ENCODE peak calls at places on chromosomes 1 and 21, in five cellular contexts. One of them, this sample, is unnamed.

GRCh38 chr1:33966346-33967141 is 102.7 kb downstream of the HMGB4 start:
- DNase-seq in heart left ventricle: no peak
- DNase-seq in body of pancreas: peak; percentile 66
- DNase-seq in prostate gland: no peak
- DNase-seq in esophagus squamous epithelium: no peak
- DNase-seq in this sample: no peak

GRCh38 chr1:182615468-182616129 is 11.4 kb upstream of the RGS16 start:
- DNase-seq in esophagus squamous epithelium: no peak
- DNase-seq in heart left ventricle: peak; percentile 70
- DNase-seq in body of pancreas: no peak
- DNase-seq in prostate gland: no peak
- DNase-seq in this sample: no peak

GRCh38 chr1:228410015-228410414 is 3.4 kb upstream of the TRIM11 start:
- DNase-seq in prostate gland: no peak
- DNase-seq in body of pancreas: no peak
- DNase-seq in esophagus squamous epithelium: no peak
- DNase-seq in heart left ventricle: no peak
- DNase-seq in this sample: no peak

GRCh38 chr1:167922023-167922422 is 8.1 kb upstream of the ADCY10 start:
- DNase-seq in prostate gland: no peak
- DNase-seq in esophagus squamous epithelium: no peak
- DNase-seq in body of pancreas: no peak
- DNase-seq in heart left ventricle: no peak
- DNase-seq in this sample: no peak

GRCh38 chr1:37391181-37391949 is 83.0 kb upstream of the ZC3H12A start:
- DNase-seq in heart left ventricle: no peak
- DNase-seq in esophagus squamous epithelium: no peak
- DNase-seq in prostate gland: no peak
- DNase-seq in body of pancreas: no peak
- DNase-seq in this sample: no peak

GRCh38 chr1:160580208-160580812 is 1.0 kb upstream of the CD84 start:
- DNase-seq in body of pancreas: no peak
- DNase-seq in prostate gland: no peak
- DNase-seq in heart left ventricle: no peak
- DNase-seq in esophagus squamous epithelium: no peak
- DNase-seq in this sample: no peak

GRCh38 chr1:1118011-1118892 is 2.4 kb upstream of the C1orf159 start:
- DNase-seq in esophagus squamous epithelium: no peak
- DNase-seq in heart left ventricle: no peak
- DNase-seq in body of pancreas: no peak
- DNase-seq in prostate gland: no peak
- DNase-seq in this sample: no peak

GRCh38 chr1:68454534-68454933 is 4.8 kb upstream of the RPE65 start:
- DNase-seq in body of pancreas: no peak
- DNase-seq in prostate gland: no peak
- DNase-seq in heart left ventricle: no peak
- DNase-seq in esophagus squamous epithelium: no peak
- DNase-seq in this sample: no peak

GRCh38 chr21:32520885-32521735 is 64.2 kb downstream of the TCP10L start:
- DNase-seq in prostate gland: peak; percentile 65
- DNase-seq in body of pancreas: peak; percentile 78
- DNase-seq in heart left ventricle: peak; percentile 93
- DNase-seq in esophagus squamous epithelium: no peak
- DNase-seq in this sample: no peak

GRCh38 chr1:29197590-29197924 is 15.9 kb upstream of the SRSF4 start:
- DNase-seq in esophagus squamous epithelium: no peak
- DNase-seq in heart left ventricle: no peak
- DNase-seq in body of pancreas: peak; percentile 27
- DNase-seq in prostate gland: peak; percentile 10
- DNase-seq in this sample: no peak
- H3K27me3 ChIP-seq in esophagus squamous epithelium: no peaks in the 10 kb centered on the region
- H3K27me3 ChIP-seq in heart left ventricle: no peaks in the 10 kb centered on the region
- H3K27me3 ChIP-seq in body of pancreas: no peaks in the 10 kb centered on the region
- H3K27me3 ChIP-seq in prostate gland: no peaks in the 10 kb centered on the region
- H3K27me3 ChIP-seq in this sample: no peaks in the 10 kb centered on the region

GRCh38 chr1:223713546-223714420 is 1.4 kb downstream of the CAPN2 start:
- DNase-seq in prostate gland: no peak
- DNase-seq in heart left ventricle: no peak
- DNase-seq in body of pancreas: no peak
- DNase-seq in esophagus squamous epithelium: no peak
- DNase-seq in this sample: no peak

GRCh38 chr1:223714421-223714724 is 2.0 kb downstream of the CAPN2 start:
- DNase-seq in prostate gland: no peak
- DNase-seq in body of pancreas: no peak
- DNase-seq in heart left ventricle: no peak
- DNase-seq in esophagus squamous epithelium: no peak
- DNase-seq in this sample: no peak

GRCh38 chr1:223716302-223716862 is 4.0 kb downstream of the CAPN2 start:
- DNase-seq in esophagus squamous epithelium: no peak
- DNase-seq in body of pancreas: no peak
- DNase-seq in prostate gland: no peak
- DNase-seq in heart left ventricle: no peak
- DNase-seq in this sample: no peak

GRCh38 chr1:223715710-223716103 is 3.4 kb downstream of the CAPN2 start:
- DNase-seq in prostate gland: no peak
- DNase-seq in esophagus squamous epithelium: no peak
- DNase-seq in heart left ventricle: no peak
- DNase-seq in body of pancreas: no peak
- DNase-seq in this sample: no peak

DNA sequence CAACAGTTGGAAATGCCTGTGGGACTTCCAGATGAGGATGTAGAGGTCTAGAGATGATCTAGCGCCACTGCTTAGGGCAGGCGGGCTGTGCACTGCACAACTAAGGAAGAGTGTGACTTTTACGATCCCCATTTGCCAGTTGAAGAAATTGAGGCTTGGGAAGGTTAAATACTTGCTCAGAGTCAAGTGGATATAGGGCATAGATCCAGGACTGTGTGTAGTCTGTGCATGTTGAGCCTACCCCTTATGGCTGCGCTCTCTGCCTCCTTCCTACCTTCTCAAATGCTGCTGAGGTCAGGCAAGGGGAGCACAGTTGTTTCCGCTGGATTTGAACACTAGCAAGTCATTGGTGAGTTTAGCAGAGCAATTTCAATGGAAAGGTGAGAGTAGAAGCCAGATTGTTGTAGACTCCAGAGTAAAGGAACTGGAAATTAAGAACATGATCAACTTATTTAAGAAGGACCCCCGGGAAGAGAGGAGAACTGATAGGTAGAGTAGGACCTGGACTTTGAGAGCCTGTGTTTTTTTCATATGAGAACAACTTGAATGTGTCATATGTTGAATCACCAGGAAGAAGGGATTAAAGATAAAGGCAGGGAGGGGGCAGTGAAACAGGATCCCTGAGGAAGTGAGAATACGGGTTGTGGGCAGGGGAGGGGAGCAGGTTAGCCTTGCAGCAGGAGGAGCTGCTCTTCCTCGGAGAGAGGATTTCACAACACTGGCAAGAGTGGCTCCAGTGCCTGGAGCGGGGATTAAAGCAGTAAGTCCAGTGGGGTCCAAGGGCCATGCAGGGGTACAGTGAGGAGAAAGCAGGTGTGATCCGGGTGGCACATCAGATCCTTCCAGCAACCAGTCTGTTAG is 2.7 kb downstream of the CAPN2 start:
- DNase-seq in body of pancreas: no peak
- DNase-seq in prostate gland: peak; percentile 50
- DNase-seq in heart left ventricle: no peak
- DNase-seq in esophagus squamous epithelium: no peak
- DNase-seq in this sample: no peak
- H3K4me3 ChIP-seq in body of pancreas: no peak overlapping the region
- H3K4me3 ChIP-seq in prostate gland: no peak overlapping the region
- H3K4me3 ChIP-seq in heart left ventricle: peak overlapping the region; percentile 92
- H3K4me3 ChIP-seq in esophagus squamous epithelium: peak overlapping the region; percentile 26
- H3K4me3 ChIP-seq in this sample: peak overlapping the region; percentile 23

DNA sequence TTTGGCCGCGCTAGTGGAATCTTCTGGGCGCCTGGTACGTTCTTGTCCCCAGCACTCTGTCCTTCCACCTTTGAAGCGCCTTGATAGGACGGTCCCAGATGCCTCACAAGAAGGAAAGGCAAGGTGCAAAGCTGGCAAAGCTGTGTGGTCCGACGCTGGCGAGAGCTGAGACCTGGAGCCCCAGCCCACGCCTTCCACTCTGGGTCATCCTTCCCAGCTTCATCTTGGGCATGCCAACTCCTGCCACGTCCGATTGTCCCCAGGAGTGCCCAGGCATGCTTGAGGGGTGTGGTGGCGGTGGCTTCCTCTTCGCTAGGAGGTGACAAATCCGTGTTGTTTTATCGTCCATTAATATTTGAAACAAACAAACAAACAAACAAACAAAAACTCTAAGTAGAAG is 123.9 kb upstream of the DPYD start:
- DNase-seq in heart left ventricle: no peak
- DNase-seq in prostate gland: no peak
- DNase-seq in body of pancreas: no peak
- DNase-seq in esophagus squamous epithelium: no peak
- DNase-seq in this sample: no peak
- H3K27me3 ChIP-seq in heart left ventricle: peaks cover 49% of the 10 kb centered on the region
- H3K27me3 ChIP-seq in prostate gland: peaks cover 25% of the 10 kb centered on the region
- H3K27me3 ChIP-seq in body of pancreas: peaks cover 30% of the 10 kb centered on the region
- H3K27me3 ChIP-seq in esophagus squamous epithelium: peaks cover 26% of the 10 kb centered on the region
- H3K27me3 ChIP-seq in this sample: peaks cover 26% of the 10 kb centered on the region

DNA sequence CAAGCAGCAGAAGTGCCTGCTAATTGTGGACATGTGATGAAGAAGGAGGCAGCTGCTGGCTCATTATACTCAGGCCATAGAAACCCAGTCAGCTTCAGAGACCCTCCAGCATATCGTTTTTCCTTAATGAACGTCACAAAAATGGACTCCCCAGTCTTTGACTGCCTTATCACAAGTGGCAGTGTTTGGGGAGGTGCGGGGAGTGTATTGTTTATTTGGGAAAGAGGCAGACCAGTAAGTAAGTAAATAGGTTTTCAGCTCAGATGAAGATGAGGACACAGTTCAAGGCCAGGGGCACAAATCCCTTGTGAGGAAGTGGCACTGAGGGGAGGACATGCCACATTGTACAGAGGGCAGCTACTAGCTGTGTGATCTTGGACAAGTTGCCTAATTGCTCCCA is 43.5 kb upstream of the NRDC start:
- DNase-seq in prostate gland: no peak
- DNase-seq in body of pancreas: no peak
- DNase-seq in esophagus squamous epithelium: no peak
- DNase-seq in heart left ventricle: no peak
- DNase-seq in this sample: no peak
- H3K4me3 ChIP-seq in prostate gland: no peak overlapping the region
- H3K4me3 ChIP-seq in body of pancreas: no peak overlapping the region
- H3K4me3 ChIP-seq in esophagus squamous epithelium: no peak overlapping the region
- H3K4me3 ChIP-seq in heart left ventricle: no peak overlapping the region
- H3K4me3 ChIP-seq in this sample: no peak overlapping the region

GRCh38 chr1:18643154-18644012 is 12.7 kb downstream of the PAX7 start:
- DNase-seq in esophagus squamous epithelium: no peak
- DNase-seq in heart left ventricle: no peak
- DNase-seq in prostate gland: no peak
- DNase-seq in body of pancreas: no peak
- DNase-seq in this sample: no peak
- H3K27me3 ChIP-seq in esophagus squamous epithelium: peaks cover 74% of the 10 kb centered on the region
- H3K27me3 ChIP-seq in heart left ventricle: peaks cover 96% of the 10 kb centered on the region
- H3K27me3 ChIP-seq in prostate gland: peaks cover 83% of the 10 kb centered on the region
- H3K27me3 ChIP-seq in body of pancreas: peaks cover 44% of the 10 kb centered on the region
- H3K27me3 ChIP-seq in this sample: peaks cover 93% of the 10 kb centered on the region

GRCh38 chr1:209584186-209584776 is 767 bp downstream of the CAMK1G start:
- DNase-seq in prostate gland: no peak
- DNase-seq in body of pancreas: no peak
- DNase-seq in heart left ventricle: no peak
- DNase-seq in esophagus squamous epithelium: no peak
- DNase-seq in this sample: no peak
- H3K4me3 ChIP-seq in prostate gland: peak overlapping the region; percentile 8
- H3K4me3 ChIP-seq in body of pancreas: no peak overlapping the region
- H3K4me3 ChIP-seq in heart left ventricle: no peak overlapping the region
- H3K4me3 ChIP-seq in esophagus squamous epithelium: no peak overlapping the region
- H3K4me3 ChIP-seq in this sample: peak overlapping the region; percentile 24

GRCh38 chr1:31567956-31568570 is 8.3 kb upstream of the TINAGL1 start:
- DNase-seq in body of pancreas: no peak
- DNase-seq in heart left ventricle: no peak
- DNase-seq in prostate gland: no peak
- DNase-seq in esophagus squamous epithelium: no peak
- DNase-seq in this sample: no peak
- H3K27me3 ChIP-seq in body of pancreas: no peaks in the 10 kb centered on the region
- H3K27me3 ChIP-seq in heart left ventricle: no peaks in the 10 kb centered on the region
- H3K27me3 ChIP-seq in prostate gland: no peaks in the 10 kb centered on the region
- H3K27me3 ChIP-seq in esophagus squamous epithelium: no peaks in the 10 kb centered on the region
- H3K27me3 ChIP-seq in this sample: no peaks in the 10 kb centered on the region

GRCh38 chr1:110339040-110339426 is at the start of gene RBM15:
- DNase-seq in body of pancreas: peak; percentile 100
- DNase-seq in heart left ventricle: peak; percentile 99
- DNase-seq in prostate gland: peak; percentile 99
- DNase-seq in esophagus squamous epithelium: peak; percentile 99
- DNase-seq in this sample: peak; percentile 99
- H3K4me3 ChIP-seq in body of pancreas: peak within 1 kb of the TSS; percentile 69
- H3K4me3 ChIP-seq in heart left ventricle: peak within 1 kb of the TSS; percentile 89
- H3K4me3 ChIP-seq in prostate gland: peak within 1 kb of the TSS; percentile 84
- H3K4me3 ChIP-seq in esophagus squamous epithelium: peak within 1 kb of the TSS; percentile 90
- H3K4me3 ChIP-seq in this sample: peak within 1 kb of the TSS; percentile 83

GRCh38 chr1:78236711-78237110 is 190.9 kb downstream of the GIPC2 start:
- DNase-seq in esophagus squamous epithelium: no peak
- DNase-seq in prostate gland: no peak
- DNase-seq in body of pancreas: no peak
- DNase-seq in heart left ventricle: no peak
- DNase-seq in this sample: no peak
- H3K27me3 ChIP-seq in esophagus squamous epithelium: no peaks in the 10 kb centered on the region
- H3K27me3 ChIP-seq in prostate gland: no peaks in the 10 kb centered on the region
- H3K27me3 ChIP-seq in body of pancreas: no peaks in the 10 kb centered on the region
- H3K27me3 ChIP-seq in heart left ventricle: no peaks in the 10 kb centered on the region
- H3K27me3 ChIP-seq in this sample: no peaks in the 10 kb centered on the region

This sample was measured in kidney epithelial cell.